ENCODE peak calls at places on chromosomes 5 and 9, in four cellular contexts. Y is kidney tubule cell, B is GM04504, A is SW 1271. K is an unnamed sample.

GRCh38 chr5:116564756-116565593 is 9.6 kb downstream of the SEMA6A start:
- DNase-seq in Y (no peak), B (no peak), A (no peak), K (no peak)

GRCh38 chr5:96377167-96377566 is 55.9 kb downstream of the PCSK1 start:
- DNase-seq in Y (no peak), B (no peak), A (no peak), K (no peak)

GRCh38 chr9:114310471-114311450 is 12.1 kb upstream of the ORM1 start:
- DNase-seq in Y (no peak), B (no peak), A (no peak), K (no peak)

GRCh38 chr9:120875954-120876841 is 790 bp downstream of the PHF19 start:
- DNase-seq in Y (peak; percentile 96), B (peak; percentile 58), A (peak; percentile 88), K (peak; percentile 63)

GRCh38 chr5:1795506-1795905 is 4.1 kb downstream of the MRPL36 start:
- DNase-seq in Y (no peak), B (no peak), A (no peak), K (no peak)

GRCh38 chr5:126544087-126544740 is 50.8 kb downstream of the ALDH7A1 start:
- DNase-seq in Y (peak; percentile 56), B (peak; percentile 20), A (peak; percentile 34), K (no peak)

GRCh38 chr9:111978616-111979015 is 82.0 kb downstream of the UGCG start:
- DNase-seq in Y (no peak), B (no peak), A (no peak), K (no peak)

GRCh38 chr5:102668220-102668930 is 86.7 kb upstream of the PAM start:
- DNase-seq in Y (no peak), B (no peak), A (no peak), K (no peak)

GRCh38 chr9:136095495-136096058 is 488 bp upstream of the NACC2 start:
- DNase-seq in Y (peak; percentile 40), B (no peak), A (no peak), K (peak; percentile 39)

GRCh38 chr5:164663223-164663989 is 1158.0 kb downstream of the MAT2B start:
- DNase-seq in Y (peak; percentile 2), B (no peak), A (peak; percentile 34), K (no peak)

GRCh38 chr5:142445266-142445665 is 120.4 kb upstream of the SPRY4 start:
- DNase-seq in Y (no peak), B (no peak), A (peak; percentile 85), K (no peak)

GRCh38 chr9:95570646-95571045 is 53.9 kb upstream of the PTCH1 start:
- DNase-seq in Y (no peak), B (no peak), A (no peak), K (no peak)

GRCh38 chr9:109033941-109034700 is 20.8 kb upstream of the CTNNAL1 start:
- DNase-seq in Y (no peak), B (no peak), A (no peak), K (no peak)

GRCh38 chr5:52685621-52686370 is 101.9 kb upstream of the ITGA1 start:
- DNase-seq in Y (peak; percentile 19), B (no peak), A (no peak), K (no peak)

GRCh38 chr5:59722875-59723274 is 170.7 kb downstream of the PDE4D start:
- DNase-seq in Y (peak; percentile 56), B (no peak), A (no peak), K (no peak)

GRCh38 chr5:14268236-14268701 is 125.1 kb downstream of the TRIO start:
- DNase-seq in Y (peak; percentile 96), B (peak; percentile 66), A (peak; percentile 99), K (no peak)

GRCh38 chr9:137235424-137236237 is 4.9 kb downstream of the SLC34A3 start:
- DNase-seq in Y (no peak), B (no peak), A (no peak), K (no peak)

GRCh38 chr5:160342413-160342941 is 27.9 kb downstream of the C1QTNF2 start:
- DNase-seq in Y (peak; percentile 59), B (peak; percentile 65), A (no peak), K (no peak)